ENCODE peak calls at places on chromosomes 4 and X, in seven cellular contexts. J is IMR-90, K is spleen, Z is heart left ventricle, M is gastrocnemius medialis, B is testis, O is suprapubic skin. E is an unnamed sample.

GRCh38 chr4:127120706-127121105 is 512.1 kb upstream of the INTU start:
- DNase-seq in J (no peak), K (no peak), Z (no peak), M (no peak), B (no peak), O (no peak), E (no peak)

GRCh38 chrX:68647156-68647957 is at the start of gene STARD8:
- DNase-seq in J (peak), K (no peak), Z (peak), M (peak), B (peak), O (no peak), E (no peak)

GRCh38 chr4:183411291-183411861 is 33.1 kb upstream of the CDKN2AIP start:
- DNase-seq in J (peak), K (peak), Z (no peak), M (no peak), B (no peak), O (no peak), E (peak)

GRCh38 chr4:77003400-77003799 is 53.8 kb downstream of the SEPTIN11 start:
- DNase-seq in J (peak), K (no peak), Z (no peak), M (no peak), B (no peak), O (no peak), E (no peak)

GRCh38 chr4:15118281-15118680 is 116.0 kb downstream of the CPEB2 start:
- DNase-seq in J (no peak), K (no peak), Z (no peak), M (no peak), B (peak), O (no peak), E (no peak)

GRCh38 chrX:104335765-104336164 is 81.0 kb upstream of the ESX1 start:
- DNase-seq in J (peak), K (no peak), Z (no peak), M (no peak), B (no peak), O (no peak), E (no peak)

GRCh38 chr4:184282251-184282713 is 64.6 kb upstream of the ENPP6 start:
- DNase-seq in J (no peak), K (peak), Z (no peak), M (no peak), B (no peak), O (no peak), E (peak)

GRCh38 chrX:17488036-17488435 is 113.0 kb downstream of the NHS start:
- DNase-seq in J (peak), K (no peak), Z (no peak), M (no peak), B (peak), O (no peak), E (no peak)

GRCh38 chr4:104491826-104492771 is 2.6 kb downstream of the CXXC4 start:
- DNase-seq in J (no peak), K (no peak), Z (no peak), M (no peak), B (peak), O (no peak), E (peak)

GRCh38 chrX:130330706-130331105 is 9.0 kb upstream of the SLC25A14 start:
- DNase-seq in J (peak), K (peak), Z (peak), M (peak), B (peak), O (no peak), E (peak)

GRCh38 chrX:20442597-20442996 is 175.9 kb upstream of the RPS6KA3 start:
- DNase-seq in J (peak), K (peak), Z (peak), M (peak), B (peak), O (peak), E (peak)

GRCh38 chr4:121339824-121340223 is 41.0 kb downstream of the QRFPR start:
- DNase-seq in J (no peak), K (no peak), Z (no peak), M (no peak), B (no peak), O (no peak), E (no peak)

GRCh38 chr4:166257891-166258290 is 384.9 kb downstream of the TLL1 start:
- DNase-seq in J (no peak), K (no peak), Z (no peak), M (no peak), B (no peak), O (no peak), E (no peak)

GRCh38 chr4:166257276-166257675 is 384.2 kb downstream of the TLL1 start:
- DNase-seq in J (no peak), K (no peak), Z (no peak), M (no peak), B (no peak), O (no peak), E (no peak)

GRCh38 chr4:166252487-166253402 is 379.7 kb downstream of the TLL1 start:
- DNase-seq in J (no peak), K (no peak), Z (no peak), M (no peak), B (peak), O (no peak), E (no peak)
- TF ChIP-seq CTCF in J (no peak), K (no peak), Z (peak), M (no peak), B (peak), O (peak), E (no peak)

GRCh38 chr4:164956766-164957643 is 20.5 kb downstream of the TRIM61 start:
- DNase-seq in J (peak), K (peak), Z (peak), M (peak), B (peak), O (peak), E (peak)
- TF ChIP-seq POLR2A in J (no peak), K (no peak), Z (no peak), M (no peak), B (no peak), O (no peak), E (no peak)

GRCh38 chrX:11212741-11213140 is 80.5 kb upstream of the AMELX start:
- DNase-seq in J (no peak), K (no peak), Z (no peak), M (no peak), B (peak), O (no peak), E (no peak)
- H3K27ac ChIP-seq in J (no peak), K (no peak), Z (no peak), M (no peak), B (no peak), O (no peak), E (no peak)

GRCh38 chr4:156677136-156677535 is 294.5 kb downstream of the PDGFC start:
- DNase-seq in J (no peak), K (no peak), Z (no peak), M (no peak), B (no peak), O (no peak), E (no peak)
- TF ChIP-seq CTCF in J (peak), K (no peak), Z (no peak), M (peak), B (peak), O (no peak), E (peak)

DNA sequence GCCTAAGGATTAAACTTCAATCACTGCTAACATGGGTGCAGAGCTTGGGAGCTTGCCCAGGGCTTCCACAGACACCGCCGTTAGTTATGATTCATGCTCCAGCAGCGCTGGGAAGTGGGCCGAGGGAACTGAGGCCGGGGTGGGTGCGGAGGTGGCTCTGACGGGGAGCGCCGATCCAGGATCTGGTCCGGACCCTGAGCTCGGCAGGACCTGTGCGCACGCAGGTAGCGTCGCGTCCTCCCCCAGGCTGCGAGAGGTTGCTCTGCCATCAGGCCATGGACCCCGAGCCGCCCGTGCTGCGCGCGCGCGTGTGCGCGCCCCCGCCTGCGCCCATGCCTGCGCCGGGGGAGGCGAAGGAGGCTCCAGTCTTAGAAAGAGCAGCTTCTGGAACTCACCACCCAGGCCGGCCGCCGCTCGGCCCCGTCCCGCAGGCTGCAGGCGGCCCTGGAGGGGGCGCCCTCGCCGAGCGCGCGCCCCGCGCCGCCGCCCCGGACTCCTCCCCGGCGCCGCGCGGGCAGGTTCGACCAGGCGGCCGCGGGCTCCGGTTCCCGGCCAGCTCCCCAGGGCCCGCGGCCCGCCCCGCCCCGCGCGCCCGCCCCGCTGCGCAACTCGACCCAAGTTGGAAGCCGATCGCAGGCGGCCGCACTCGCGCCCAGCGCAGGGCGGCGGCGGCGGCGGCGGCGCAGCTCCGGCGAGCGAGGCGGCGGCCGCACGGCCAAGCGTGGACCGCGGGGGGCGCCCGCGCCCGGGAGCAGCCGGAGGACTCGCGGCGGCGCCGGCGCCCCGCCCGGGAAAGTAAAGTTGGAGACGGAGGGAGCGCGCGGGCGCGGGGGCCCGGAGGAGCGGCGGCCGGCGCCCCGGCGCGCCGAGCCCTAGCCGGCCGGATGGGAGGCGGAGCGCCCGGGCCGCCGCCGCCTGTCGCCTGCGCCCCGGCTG is 646 bp upstream of the ADRA2C start:
- DNase-seq in J (peak), K (no peak), Z (peak), M (peak), B (peak), O (no peak), E (no peak)
- TF ChIP-seq POLR2A in J (no peak), K (no peak), Z (no peak), M (no peak), B (no peak), O (no peak), E (no peak)

GRCh38 chr4:147754037-147754445 is 22.2 kb downstream of the ARHGAP10 start:
- DNase-seq in J (peak), K (no peak), Z (no peak), M (no peak), B (no peak), O (no peak), E (no peak)
- H3K27ac ChIP-seq in J (peak), K (no peak), Z (peak), M (no peak), B (peak), O (no peak), E (no peak)

GRCh38 chr4:165010991-165011390 is 20.8 kb upstream of the TRIM60 start:
- DNase-seq in J (no peak), K (no peak), Z (no peak), M (no peak), B (no peak), O (no peak), E (no peak)

GRCh38 chr4:165013691-165014090 is 18.1 kb upstream of the TRIM60 start:
- DNase-seq in J (no peak), K (no peak), Z (no peak), M (no peak), B (no peak), O (no peak), E (no peak)

GRCh38 chr4:165011403-165011802 is 20.4 kb upstream of the TRIM60 start:
- DNase-seq in J (no peak), K (no peak), Z (no peak), M (no peak), B (no peak), O (no peak), E (no peak)

GRCh38 chr4:165016971-165017370 is 14.8 kb upstream of the TRIM60 start:
- DNase-seq in J (no peak), K (no peak), Z (no peak), M (no peak), B (no peak), O (no peak), E (no peak)
- TF ChIP-seq CTCF in J (peak), K (no peak), Z (no peak), M (no peak), B (no peak), O (no peak), E (no peak)

DNA sequence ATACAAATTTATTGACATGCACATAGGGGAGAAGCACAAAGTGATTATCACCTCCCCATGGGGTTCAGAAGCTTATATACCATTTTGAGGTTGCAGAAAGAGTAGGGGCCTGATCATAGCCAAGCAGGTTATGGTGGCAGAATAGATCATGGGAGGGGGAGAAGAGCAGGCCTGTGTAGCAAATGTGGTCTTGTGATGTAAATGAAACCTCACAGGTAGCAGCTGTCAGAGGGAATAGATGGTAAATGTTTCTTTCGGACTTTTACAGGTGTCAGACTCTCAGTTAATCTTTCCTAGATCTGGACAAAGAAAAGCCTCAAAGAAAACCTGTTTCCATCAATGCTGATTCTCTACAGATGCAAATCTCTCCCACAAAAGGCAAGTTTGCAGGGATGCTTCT is 84.4 kb downstream of the CFAP299 start:
- DNase-seq in J (no peak), K (no peak), Z (no peak), M (no peak), B (no peak), O (no peak), E (no peak)
- TF ChIP-seq POLR2A in J (no peak), K (no peak), Z (no peak), M (no peak), B (no peak), O (no peak), E (no peak)

GRCh38 chr4:70734971-70735370 is 13.2 kb downstream of the RUFY3 start:
- DNase-seq in J (no peak), K (no peak), Z (no peak), M (no peak), B (no peak), O (no peak), E (no peak)
- H3K27ac ChIP-seq in J (no peak), K (peak), Z (peak), M (peak), B (peak), O (peak), E (peak)

GRCh38 chrX:42023122-42023521 is 99.8 kb upstream of the CASK start:
- DNase-seq in J (no peak), K (no peak), Z (no peak), M (no peak), B (no peak), O (no peak), E (no peak)
- TF ChIP-seq CTCF in J (no peak), K (no peak), Z (no peak), M (no peak), B (no peak), O (no peak), E (no peak)

E was measured in Peyer's patch.